ENCODE peak calls at places on chromosomes 3 and 15, in ten cellular contexts. N is bronchial epithelial cell; S is HFF-Myc; Y is CD8-positive, alpha-beta memory T cell; U is GM06990; I is testis; G is GM12864; E is body of pancreas; R is GM23248; O is mesendoderm. W is an unnamed sample.

GRCh38 chr3:187150599-187150998 is 11.3 kb upstream of the RPL39L start:
- DNase-seq in N (no peak), S (no peak), Y (peak), U (no peak), I (peak), G (peak), E (no peak), R (no peak), O (peak), W (no peak)

GRCh38 chr3:23710555-23710954 is 95.2 kb upstream of the UBE2E1 start:
- DNase-seq in N (no peak), S (peak), Y (no peak), U (no peak), I (no peak), G (no peak), E (no peak), R (no peak), O (peak), W (no peak)

GRCh38 chr15:44194397-44195150 is 497 bp downstream of the FRMD5 start:
- DNase-seq in N (peak), S (no peak), Y (peak), U (peak), I (peak), G (no peak), E (peak), R (peak), O (peak), W (peak)

GRCh38 chr3:135013206-135013605 is 218.1 kb downstream of the EPHB1 start:
- DNase-seq in N (no peak), S (no peak), Y (no peak), U (no peak), I (no peak), G (no peak), E (no peak), R (no peak), O (no peak), W (no peak)

GRCh38 chr15:63712828-63713520 is 115.8 kb downstream of the FBXL22 start:
- DNase-seq in N (no peak), S (no peak), Y (no peak), U (peak), I (no peak), G (peak), E (no peak), R (no peak), O (no peak), W (no peak)

GRCh38 chr15:25465835-25466234 is 27.0 kb upstream of the UBE3A start:
- DNase-seq in N (peak), S (no peak), Y (no peak), U (no peak), I (peak), G (no peak), E (no peak), R (no peak), O (no peak), W (peak)

GRCh38 chr3:170007031-170007663 is 30.6 kb upstream of the GPR160 start:
- DNase-seq in N (peak), S (peak), Y (peak), U (peak), I (peak), G (peak), E (no peak), R (peak), O (no peak), W (peak)

GRCh38 chr3:48407542-48408099 is 22.3 kb downstream of the PLXNB1 start:
- DNase-seq in N (no peak), S (no peak), Y (no peak), U (no peak), I (peak), G (no peak), E (no peak), R (no peak), O (peak), W (no peak)

GRCh38 chr15:49637857-49638256 is 17.0 kb downstream of the DTWD1 start:
- DNase-seq in N (no peak), S (no peak), Y (no peak), U (no peak), I (no peak), G (no peak), E (no peak), R (no peak), O (peak), W (no peak)

GRCh38 chr3:117637666-117638065 is 928.1 kb downstream of the TUSC7 start:
- DNase-seq in N (no peak), S (no peak), Y (no peak), U (no peak), I (no peak), G (no peak), E (no peak), R (no peak), O (no peak), W (no peak)

GRCh38 chr3:98712726-98713125 is 50.4 kb upstream of the ST3GAL6 start:
- DNase-seq in N (no peak), S (no peak), Y (no peak), U (no peak), I (no peak), G (no peak), E (no peak), R (no peak), O (no peak), W (no peak)

GRCh38 chr15:48596415-48596814 is 49.1 kb downstream of the FBN1 start:
- DNase-seq in N (no peak), S (no peak), Y (no peak), U (peak), I (no peak), G (peak), E (no peak), R (peak), O (no peak), W (no peak)

GRCh38 chr3:10344147-10344943 is 23.4 kb upstream of the SEC13 start:
- DNase-seq in N (peak), S (no peak), Y (peak), U (no peak), I (peak), G (no peak), E (peak), R (peak), O (peak), W (no peak)

GRCh38 chr3:32685604-32686185 is 707 bp downstream of the CNOT10 start:
- DNase-seq in N (peak), S (no peak), Y (no peak), U (no peak), I (no peak), G (peak), E (no peak), R (peak), O (no peak), W (no peak)

GRCh38 chr3:136135039-136135802 is 60.9 kb downstream of the MSL2 start:
- DNase-seq in N (no peak), S (no peak), Y (no peak), U (no peak), I (no peak), G (no peak), E (no peak), R (no peak), O (peak), W (no peak)

GRCh38 chr15:68755731-68756130 is 65.0 kb downstream of the ANP32A start:
- DNase-seq in N (no peak), S (no peak), Y (no peak), U (no peak), I (no peak), G (no peak), E (no peak), R (no peak), O (no peak), W (no peak)

GRCh38 chr3:32842531-32842931 is 24.7 kb downstream of the TRIM71 start:
- DNase-seq in N (no peak), S (no peak), Y (no peak), U (peak), I (no peak), G (no peak), E (no peak), R (no peak), O (peak), W (no peak)

GRCh38 chr15:89377842-89378698 is 43.4 kb upstream of the POLG start:
- DNase-seq in N (peak), S (no peak), Y (no peak), U (no peak), I (peak), G (no peak), E (no peak), R (peak), O (no peak), W (no peak)

GRCh38 chr3:161969867-161970266 is 473.3 kb downstream of the OTOL1 start:
- DNase-seq in N (no peak), S (no peak), Y (no peak), U (no peak), I (no peak), G (no peak), E (no peak), R (peak), O (no peak), W (no peak)

GRCh38 chr15:22811640-22812039 is 25.2 kb downstream of the NIPA1 start:
- DNase-seq in N (no peak), S (no peak), Y (no peak), U (no peak), I (peak), G (no peak), E (peak), R (peak), O (peak), W (no peak)

GRCh38 chr3:196643201-196643749 is 3.8 kb downstream of the NRROS start:
- DNase-seq in N (no peak), S (no peak), Y (peak), U (peak), I (peak), G (peak), E (no peak), R (no peak), O (no peak), W (no peak)

DNA sequence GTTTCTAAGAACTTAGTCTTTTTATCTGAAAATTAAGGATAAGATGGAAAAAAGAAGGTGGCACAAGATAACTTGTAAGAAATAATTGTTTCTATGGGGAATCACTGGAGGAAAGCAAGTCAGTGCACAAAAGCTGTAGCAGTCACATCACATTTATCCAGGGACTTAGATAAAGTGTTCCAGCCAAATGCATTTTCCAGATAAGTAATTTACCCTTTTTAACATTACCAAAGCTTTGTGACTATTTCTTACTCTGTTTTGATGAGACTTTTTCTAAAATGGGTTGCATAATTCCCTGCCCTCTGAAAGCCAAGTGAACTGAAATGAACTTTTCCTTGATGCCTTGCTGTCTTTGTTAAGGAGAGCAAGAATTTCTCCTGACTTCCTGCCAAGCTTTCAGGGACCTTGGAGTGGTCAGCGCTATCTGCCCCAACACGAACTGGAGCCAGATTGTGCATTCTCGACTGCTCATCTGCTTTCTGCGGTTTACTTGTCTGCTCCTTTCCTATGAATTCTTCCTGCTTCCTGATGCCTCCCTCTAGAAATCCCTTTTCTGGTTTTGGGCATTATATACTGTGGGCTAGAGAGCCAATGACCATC is 34.9 kb downstream of the EIF4E3 start:
- DNase-seq in N (peak), S (no peak), Y (no peak), U (no peak), I (peak), G (no peak), E (no peak), R (peak), O (peak), W (peak)
- H3K4me3 ChIP-seq in N (no peak), S (no peak), Y (no peak), U (no peak), I (no peak), G (no peak), E (no peak), R (peak), O (no peak), W (no peak)

GRCh38 chr15:100112636-100113305 is 229.0 kb downstream of the ADAMTS17 start:
- DNase-seq in N (no peak), S (no peak), Y (no peak), U (no peak), I (no peak), G (no peak), E (no peak), R (no peak), O (no peak), W (no peak)

GRCh38 chr15:100115066-100115710 is 226.6 kb downstream of the ADAMTS17 start:
- DNase-seq in N (no peak), S (no peak), Y (no peak), U (no peak), I (no peak), G (no peak), E (no peak), R (no peak), O (no peak), W (no peak)

GRCh38 chr15:100113351-100114075 is 228.3 kb downstream of the ADAMTS17 start:
- DNase-seq in N (no peak), S (no peak), Y (no peak), U (no peak), I (peak), G (no peak), E (peak), R (no peak), O (no peak), W (no peak)

GRCh38 chr15:100114526-100114925 is 227.2 kb downstream of the ADAMTS17 start:
- DNase-seq in N (no peak), S (no peak), Y (no peak), U (no peak), I (no peak), G (no peak), E (peak), R (no peak), O (peak), W (no peak)

GRCh38 chr15:100114100-100114499 is 227.7 kb downstream of the ADAMTS17 start:
- DNase-seq in N (peak), S (no peak), Y (no peak), U (no peak), I (peak), G (no peak), E (peak), R (peak), O (no peak), W (no peak)
- H3K4me3 ChIP-seq in N (no peak), S (no peak), Y (no peak), U (no peak), I (no peak), G (no peak), E (no peak), R (no peak), O (no peak), W (no peak)

GRCh38 chr15:66388576-66388975 is 1.9 kb downstream of the MAP2K1 start:
- DNase-seq in N (no peak), S (no peak), Y (no peak), U (no peak), I (no peak), G (no peak), E (no peak), R (no peak), O (no peak), W (no peak)
- H3K4me3 ChIP-seq in N (no peak), S (peak), Y (no peak), U (peak), I (no peak), G (peak), E (no peak), R (peak), O (no peak), W (peak)

GRCh38 chr3:176951144-176951543 is 246.1 kb downstream of the TBL1XR1 start:
- DNase-seq in N (no peak), S (no peak), Y (no peak), U (no peak), I (no peak), G (no peak), E (no peak), R (peak), O (no peak), W (peak)
- H3K4me3 ChIP-seq in N (no peak), S (no peak), Y (no peak), U (no peak), I (no peak), G (no peak), E (no peak), R (no peak), O (no peak), W (no peak)